ENCODE peak calls at places on chromosome 2, in seven cellular contexts. R is astrocyte of the cerebellum, I is AG04450, P is fibroblast of the aortic adventitia, F is brain microvascular endothelial cell, C is fibroblast of mammary gland, T is omental fat pad. Y is an unnamed sample.

GRCh38 chr2:231662028-231662810 is 46.1 kb upstream of the PTMA start:
- DNase-seq in R (peak), I (peak), P (peak), F (peak), C (peak), T (peak), Y (peak)

GRCh38 chr2:216078776-216079175 is 2.8 kb downstream of the PECR start:
- DNase-seq in R (no peak), I (no peak), P (peak), F (no peak), C (no peak), T (no peak), Y (no peak)

GRCh38 chr2:42089340-42089925 is 41.6 kb downstream of the PKDCC start:
- DNase-seq in R (no peak), I (no peak), P (peak), F (peak), C (peak), T (peak), Y (no peak)

GRCh38 chr2:2660789-2661355 is 329.8 kb upstream of the MYT1L start:
- DNase-seq in R (no peak), I (no peak), P (no peak), F (no peak), C (no peak), T (no peak), Y (no peak)

GRCh38 chr2:10276481-10277292 is 26.0 kb upstream of the HPCAL1 start:
- DNase-seq in R (no peak), I (no peak), P (no peak), F (no peak), C (no peak), T (no peak), Y (no peak)

GRCh38 chr2:219506802-219507554 is 7.3 kb upstream of the ASIC4 start:
- DNase-seq in R (no peak), I (no peak), P (no peak), F (no peak), C (no peak), T (no peak), Y (no peak)

GRCh38 chr2:218403810-218404209 is 4.1 kb downstream of the CTDSP1 start:
- DNase-seq in R (no peak), I (no peak), P (no peak), F (no peak), C (no peak), T (no peak), Y (no peak)

GRCh38 chr2:241128266-241128665 is 21.0 kb downstream of the PASK start:
- DNase-seq in R (no peak), I (no peak), P (no peak), F (no peak), C (no peak), T (no peak), Y (no peak)

GRCh38 chr2:210128961-210129360 is 42.2 kb downstream of the KANSL1L start:
- DNase-seq in R (peak), I (no peak), P (peak), F (no peak), C (no peak), T (no peak), Y (no peak)

GRCh38 chr2:217142649-217143266 is 282.9 kb upstream of the TNP1 start:
- DNase-seq in R (no peak), I (no peak), P (peak), F (peak), C (peak), T (no peak), Y (no peak)

GRCh38 chr2:236694125-236694888 is 124.7 kb downstream of the ACKR3 start:
- DNase-seq in R (no peak), I (no peak), P (no peak), F (no peak), C (no peak), T (no peak), Y (no peak)

GRCh38 chr2:84925336-84925723 is 19.9 kb downstream of the TMSB10 start:
- DNase-seq in R (no peak), I (no peak), P (no peak), F (no peak), C (no peak), T (no peak), Y (no peak)

GRCh38 chr2:17309741-17310339 is 208.4 kb downstream of the RAD51AP2 start:
- DNase-seq in R (peak), I (no peak), P (peak), F (peak), C (peak), T (no peak), Y (no peak)

GRCh38 chr2:53827398-53828175 is 32.2 kb downstream of the GPR75 start:
- DNase-seq in R (peak), I (no peak), P (no peak), F (no peak), C (no peak), T (no peak), Y (no peak)

GRCh38 chr2:20106746-20107145 is 55.3 kb upstream of the LAPTM4A start:
- DNase-seq in R (no peak), I (no peak), P (no peak), F (no peak), C (no peak), T (no peak), Y (no peak)
- TF ChIP-seq CTCF in R (peak), I (peak), P (peak), F (peak), C (no peak), T (no peak), Y (peak)

GRCh38 chr2:112529751-112530150 is 12.5 kb upstream of the POLR1B start:
- DNase-seq in R (no peak), I (no peak), P (no peak), F (no peak), C (no peak), T (no peak), Y (no peak)

GRCh38 chr2:112530728-112531127 is 11.5 kb upstream of the POLR1B start:
- DNase-seq in R (no peak), I (no peak), P (no peak), F (no peak), C (no peak), T (no peak), Y (no peak)

DNA sequence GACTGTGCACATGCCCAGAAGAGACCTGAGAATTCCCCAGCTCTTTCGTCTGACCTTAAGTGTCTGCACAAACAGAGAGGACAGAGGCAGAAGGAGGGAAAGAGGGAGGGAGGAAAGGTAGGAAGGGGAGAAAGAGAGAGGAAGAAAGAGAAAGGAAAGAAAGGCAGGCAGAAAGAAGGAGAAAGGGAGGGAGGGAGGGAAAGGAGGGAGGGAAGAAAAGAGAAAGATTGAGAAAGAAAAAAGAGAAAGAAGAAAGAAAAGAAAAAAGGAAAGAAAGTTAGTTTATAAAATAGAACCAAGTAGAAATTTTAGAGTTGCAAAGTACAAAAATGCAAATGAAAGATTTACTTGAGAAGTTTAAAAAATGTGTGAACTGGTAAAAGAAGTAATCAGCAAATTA is 7.4 kb upstream of the POLR1B start:
- DNase-seq in R (no peak), I (no peak), P (no peak), F (no peak), C (no peak), T (no peak), Y (no peak)
- TF ChIP-seq CTCF in R (no peak), I (no peak), P (no peak), F (no peak), C (no peak), T (no peak), Y (no peak)

GRCh38 chr2:179354739-179355537 is 90.3 kb upstream of the SESTD1 start:
- DNase-seq in R (no peak), I (no peak), P (peak), F (no peak), C (peak), T (no peak), Y (no peak)

GRCh38 chr2:179354296-179354695 is 89.7 kb upstream of the SESTD1 start:
- DNase-seq in R (no peak), I (no peak), P (no peak), F (no peak), C (no peak), T (no peak), Y (no peak)

GRCh38 chr2:179352181-179352580 is 87.5 kb upstream of the SESTD1 start:
- DNase-seq in R (no peak), I (no peak), P (no peak), F (no peak), C (no peak), T (no peak), Y (no peak)

GRCh38 chr2:179355881-179356280 is 91.2 kb upstream of the SESTD1 start:
- DNase-seq in R (no peak), I (no peak), P (peak), F (no peak), C (peak), T (no peak), Y (no peak)
- TF ChIP-seq CTCF in R (no peak), I (no peak), P (no peak), F (no peak), C (no peak), T (no peak), Y (no peak)

GRCh38 chr2:230358305-230358704 is 31.3 kb downstream of the SP140L start:
- DNase-seq in R (no peak), I (no peak), P (peak), F (no peak), C (peak), T (no peak), Y (no peak)
- TF ChIP-seq CTCF in R (no peak), I (no peak), P (no peak), F (no peak), C (no peak), T (no peak), Y (no peak)

DNA sequence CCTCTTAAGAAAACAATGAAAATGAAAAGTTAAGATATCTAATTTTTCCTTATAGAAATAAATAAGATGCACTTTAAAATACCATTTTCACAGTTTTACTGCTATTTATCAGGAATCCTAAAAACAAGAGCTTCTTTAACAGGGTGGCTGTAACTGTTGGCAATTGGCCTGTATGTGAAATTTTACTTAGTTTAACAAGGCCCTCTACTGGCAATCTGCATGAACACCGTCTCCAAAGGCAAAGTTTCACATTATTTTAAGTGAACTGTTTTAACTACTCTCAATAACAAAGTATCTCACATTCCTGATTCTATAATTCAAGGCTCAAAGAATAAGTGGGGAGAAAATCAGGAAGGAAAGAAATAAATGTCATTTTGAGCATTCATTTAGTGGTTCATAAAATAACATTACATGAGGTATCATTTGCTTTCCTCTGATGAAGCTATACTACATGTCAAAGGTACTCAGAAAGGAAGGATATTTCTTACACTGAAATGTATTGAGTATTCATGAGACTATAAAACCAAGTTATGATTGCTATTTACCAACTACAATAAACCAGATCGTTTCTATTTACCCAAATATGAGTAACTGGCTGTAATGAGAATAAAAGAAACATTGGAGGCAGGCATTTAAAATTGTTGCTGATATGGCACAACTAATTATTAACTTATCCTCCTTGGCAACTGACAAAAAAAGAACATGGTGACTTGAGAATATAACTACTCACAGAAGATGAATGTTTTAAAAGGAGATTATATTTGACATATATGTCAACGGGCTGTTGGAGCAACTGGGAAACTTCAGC is 7.0 kb downstream of the NCKAP5 start:
- DNase-seq in R (peak), I (peak), P (peak), F (peak), C (peak), T (no peak), Y (no peak)
- TF ChIP-seq CTCF in R (peak), I (peak), P (peak), F (peak), C (peak), T (no peak), Y (peak)

GRCh38 chr2:160087854-160088745 is 25.7 kb upstream of the PLA2R1 start:
- DNase-seq in R (no peak), I (no peak), P (peak), F (no peak), C (peak), T (no peak), Y (no peak)

GRCh38 chr2:160091381-160091780 is 29.0 kb upstream of the PLA2R1 start:
- DNase-seq in R (peak), I (no peak), P (peak), F (no peak), C (peak), T (no peak), Y (no peak)

GRCh38 chr2:160085662-160086061 is 23.2 kb upstream of the PLA2R1 start:
- DNase-seq in R (no peak), I (no peak), P (no peak), F (no peak), C (no peak), T (no peak), Y (no peak)
- TF ChIP-seq CTCF in R (no peak), I (peak), P (no peak), F (peak), C (peak), T (no peak), Y (peak)

Y was measured in type B pancreatic cell.